ENCODE peak calls at places on chromosomes 12 and 14, in six cellular contexts. A, V, I, S, C and P are unnamed samples.

GRCh38 chr12:91432079-91432478 is 249.5 kb upstream of the DCN start:
- DNase-seq in A (no peak), V (no peak), I (no peak), S (no peak), C (no peak), P (no peak)

GRCh38 chr14:67815573-67816235 is 686 bp downstream of the ZFYVE26 start:
- DNase-seq in A (peak), V (no peak), I (no peak), S (no peak), C (no peak), P (no peak)

GRCh38 chr12:2431810-2432209 is 363.0 kb upstream of the FKBP4 start:
- DNase-seq in A (no peak), V (no peak), I (no peak), S (no peak), C (no peak), P (no peak)

GRCh38 chr12:3150820-3151590 is 73.8 kb downstream of the TSPAN9 start:
- DNase-seq in A (no peak), V (no peak), I (no peak), S (no peak), C (no peak), P (peak)

GRCh38 chr14:32711103-32711680 is 227.5 kb upstream of the NPAS3 start:
- DNase-seq in A (peak), V (no peak), I (no peak), S (no peak), C (peak), P (no peak)

GRCh38 chr12:131137836-131138637 is 184.3 kb downstream of the ADGRD1 start:
- DNase-seq in A (no peak), V (no peak), I (no peak), S (no peak), C (no peak), P (peak)

GRCh38 chr12:21456291-21456780 is 18.9 kb downstream of the PYROXD1 start:
- DNase-seq in A (peak), V (no peak), I (no peak), S (no peak), C (no peak), P (no peak)

GRCh38 chr12:130088509-130088908 is 73.8 kb upstream of the FZD10 start:
- DNase-seq in A (no peak), V (no peak), I (no peak), S (no peak), C (no peak), P (no peak)

GRCh38 chr12:118332511-118332910 is 40.2 kb downstream of the TAOK3 start:
- DNase-seq in A (no peak), V (no peak), I (no peak), S (no peak), C (no peak), P (no peak)

GRCh38 chr14:70896981-70897380 is 10.3 kb upstream of the PCNX1 start:
- DNase-seq in A (no peak), V (no peak), I (no peak), S (no peak), C (no peak), P (no peak)

GRCh38 chr14:103155826-103156394 is 32.6 kb downstream of the TNFAIP2 start:
- DNase-seq in A (no peak), V (no peak), I (no peak), S (no peak), C (no peak), P (no peak)

GRCh38 chr12:94107910-94108309 is 40.5 kb upstream of the PLXNC1 start:
- DNase-seq in A (no peak), V (no peak), I (no peak), S (no peak), C (no peak), P (no peak)

GRCh38 chr12:90970471-90970870 is 15.5 kb upstream of the CCER1 start:
- DNase-seq in A (no peak), V (no peak), I (no peak), S (no peak), C (no peak), P (no peak)

GRCh38 chr14:96754845-96755184 is 42.4 kb upstream of the VRK1 start:
- DNase-seq in A (no peak), V (no peak), I (peak), S (no peak), C (no peak), P (no peak)

GRCh38 chr14:39243831-39244230 is 10.1 kb downstream of the MIA2 start:
- DNase-seq in A (no peak), V (no peak), I (no peak), S (no peak), C (no peak), P (no peak)

GRCh38 chr14:99231850-99232401 is 40.1 kb downstream of the BCL11B start:
- DNase-seq in A (no peak), V (no peak), I (no peak), S (no peak), C (no peak), P (no peak)

GRCh38 chr12:66813137-66813867 is 134.4 kb upstream of the GRIP1 start:
- DNase-seq in A (no peak), V (no peak), I (peak), S (no peak), C (no peak), P (no peak)

GRCh38 chr12:51836833-51837184 is 11.7 kb downstream of the FIGNL2 start:
- DNase-seq in A (no peak), V (no peak), I (no peak), S (no peak), C (no peak), P (no peak)

GRCh38 chr12:5222011-5222461 is 178.4 kb downstream of the KCNA5 start:
- DNase-seq in A (no peak), V (no peak), I (no peak), S (no peak), C (no peak), P (no peak)

GRCh38 chr14:103206023-103206481 is 82.8 kb downstream of the TNFAIP2 start:
- DNase-seq in A (no peak), V (no peak), I (no peak), S (no peak), C (no peak), P (no peak)

GRCh38 chr14:55240526-55241178 is 30.6 kb upstream of the FBXO34 start:
- DNase-seq in A (no peak), V (no peak), I (no peak), S (no peak), C (peak), P (no peak)

GRCh38 chr14:76376001-76376404 is at the start of gene ESRRB:
- DNase-seq in A (no peak), V (no peak), I (no peak), S (no peak), C (no peak), P (peak)

GRCh38 chr12:10641735-10642500 is 28.5 kb upstream of the MAGOHB start:
- DNase-seq in A (no peak), V (no peak), I (no peak), S (no peak), C (no peak), P (no peak)

GRCh38 chr12:79326663-79327062 is 364.1 kb downstream of the PAWR start:
- DNase-seq in A (no peak), V (no peak), I (no peak), S (no peak), C (no peak), P (no peak)

GRCh38 chr14:78335531-78335930 is 165.4 kb downstream of the NRXN3 start:
- DNase-seq in A (no peak), V (no peak), I (no peak), S (no peak), C (no peak), P (no peak)

GRCh38 chr12:48542300-48542928 is 17.0 kb downstream of the OR8S1 start:
- DNase-seq in A (no peak), V (no peak), I (no peak), S (no peak), C (peak), P (no peak)

GRCh38 chr12:92757599-92758121 is 54.9 kb downstream of the PLEKHG7 start:
- DNase-seq in A (no peak), V (no peak), I (no peak), S (no peak), C (no peak), P (no peak)

GRCh38 chr14:23299558-23299957 is 3.1 kb downstream of the PPP1R3E start:
- DNase-seq in A (peak), V (no peak), I (no peak), S (no peak), C (no peak), P (peak)

GRCh38 chr12:114215766-114216165 is 190.2 kb downstream of the TBX5 start:
- DNase-seq in A (no peak), V (no peak), I (no peak), S (no peak), C (no peak), P (no peak)

GRCh38 chr14:61535470-61535869 is 159.8 kb upstream of the HIF1A start:
- DNase-seq in A (no peak), V (no peak), I (no peak), S (no peak), C (no peak), P (no peak)

GRCh38 chr12:121916719-121917118 is 1.7 kb upstream of the CFAP251 start:
- DNase-seq in A (no peak), V (no peak), I (peak), S (no peak), C (no peak), P (peak)

GRCh38 chr14:54935958-54936357 is 33.3 kb upstream of the GCH1 start:
- DNase-seq in A (no peak), V (no peak), I (no peak), S (no peak), C (no peak), P (no peak)

GRCh38 chr14:89078021-89078676 is 253.7 kb downstream of the TTC8 start:
- DNase-seq in A (no peak), V (no peak), I (no peak), S (no peak), C (no peak), P (no peak)

GRCh38 chr12:57270966-57271470 is 20.0 kb upstream of the STAC3 start:
- DNase-seq in A (no peak), V (no peak), I (no peak), S (no peak), C (no peak), P (no peak)

GRCh38 chr14:35121026-35121886 is 534 bp downstream of the PPP2R3C start:
- DNase-seq in A (no peak), V (peak), I (no peak), S (no peak), C (no peak), P (peak)

GRCh38 chr14:98489115-98489514 is 782.9 kb downstream of the BCL11B start:
- DNase-seq in A (no peak), V (no peak), I (no peak), S (no peak), C (no peak), P (no peak)

GRCh38 chr14:54730156-54730961 is 163.4 kb downstream of the SAMD4A start:
- DNase-seq in A (peak), V (no peak), I (no peak), S (no peak), C (no peak), P (no peak)

GRCh38 chr12:69354561-69355187 is 4.9 kb upstream of the YEATS4 start:
- DNase-seq in A (no peak), V (no peak), I (no peak), S (no peak), C (no peak), P (no peak)